ENCODE peak calls at places on chromosomes 13 and 19, in nine cellular contexts. P, S, V, G, D, W, B, J and R are unnamed samples.

GRCh38 chr13:85603735-85604134 is 195.5 kb downstream of the SLITRK6 start:
- DNase-seq in P (no peak), S (no peak), V (no peak), G (no peak), D (no peak), W (no peak), B (no peak), J (no peak), R (no peak)

GRCh38 chr19:53966931-53967330 is 4.2 kb downstream of the CACNG8 start:
- DNase-seq in P (no peak), S (no peak), V (no peak), G (no peak), D (no peak), W (no peak), B (no peak), J (no peak), R (no peak)

GRCh38 chr13:29362849-29363604 is 232.5 kb downstream of the SLC7A1 start:
- DNase-seq in P (peak; percentile 88), S (peak; percentile 58), V (peak; percentile 62), G (no peak), D (peak; percentile 43), W (no peak), B (peak; percentile 22), J (peak; percentile 15), R (peak; percentile 74)

GRCh38 chr13:41139296-41139966 is 6.8 kb upstream of the KBTBD6 start:
- DNase-seq in P (no peak), S (no peak), V (no peak), G (no peak), D (no peak), W (no peak), B (no peak), J (no peak), R (no peak)

GRCh38 chr13:112894673-112895481 is 74.1 kb upstream of the MCF2L start:
- DNase-seq in P (peak; percentile 87), S (no peak), V (no peak), G (peak; percentile 81), D (peak; percentile 41), W (no peak), B (no peak), J (no peak), R (no peak)

GRCh38 chr19:6588508-6589345 is 2.2 kb downstream of the CD70 start:
- DNase-seq in P (no peak), S (no peak), V (no peak), G (no peak), D (no peak), W (no peak), B (no peak), J (no peak), R (no peak)

GRCh38 chr19:10061717-10062310 is 24.3 kb upstream of the SHFL start:
- DNase-seq in P (peak; percentile 86), S (no peak), V (no peak), G (no peak), D (no peak), W (no peak), B (no peak), J (no peak), R (no peak)

GRCh38 chr13:31038834-31039552 is 106.5 kb downstream of the TEX26 start:
- DNase-seq in P (no peak), S (no peak), V (no peak), G (no peak), D (no peak), W (no peak), B (no peak), J (no peak), R (no peak)

GRCh38 chr13:36428083-36428482 is 4.2 kb upstream of the CCNA1 start:
- DNase-seq in P (no peak), S (no peak), V (no peak), G (no peak), D (no peak), W (no peak), B (no peak), J (no peak), R (no peak)

GRCh38 chr13:48244159-48244558 is 11.2 kb downstream of the ITM2B start:
- DNase-seq in P (no peak), S (no peak), V (no peak), G (no peak), D (no peak), W (no peak), B (no peak), J (no peak), R (no peak)

GRCh38 chr19:13986348-13986904 is 19.7 kb downstream of the RFX1 start:
- DNase-seq in P (peak; percentile 92), S (peak; percentile 77), V (peak; percentile 90), G (peak; percentile 96), D (no peak), W (peak; percentile 93), B (peak; percentile 74), J (peak; percentile 91), R (peak; percentile 93)

GRCh38 chr19:6161271-6161850 is 25.9 kb downstream of the ACSBG2 start:
- DNase-seq in P (peak; percentile 72), S (peak; percentile 67), V (peak; percentile 7), G (peak; percentile 76), D (peak; percentile 13), W (no peak), B (peak; percentile 17), J (peak; percentile 39), R (no peak)

GRCh38 chr13:99352351-99353271 is 45.4 kb upstream of the GPR183 start:
- DNase-seq in P (peak; percentile 38), S (no peak), V (no peak), G (no peak), D (no peak), W (no peak), B (no peak), J (no peak), R (no peak)
- H3K36me3 ChIP-seq in P (peaks cover 66% of the 10 kb centered on the region), S (no peaks in the 10 kb centered on the region), V (no peaks in the 10 kb centered on the region), G (peaks cover 10% of the 10 kb centered on the region), D (peaks cover 10% of the 10 kb centered on the region), W (peaks cover 29% of the 10 kb centered on the region), B (no peaks in the 10 kb centered on the region), J (peaks cover 52% of the 10 kb centered on the region), R (peaks cover 21% of the 10 kb centered on the region)

DNA sequence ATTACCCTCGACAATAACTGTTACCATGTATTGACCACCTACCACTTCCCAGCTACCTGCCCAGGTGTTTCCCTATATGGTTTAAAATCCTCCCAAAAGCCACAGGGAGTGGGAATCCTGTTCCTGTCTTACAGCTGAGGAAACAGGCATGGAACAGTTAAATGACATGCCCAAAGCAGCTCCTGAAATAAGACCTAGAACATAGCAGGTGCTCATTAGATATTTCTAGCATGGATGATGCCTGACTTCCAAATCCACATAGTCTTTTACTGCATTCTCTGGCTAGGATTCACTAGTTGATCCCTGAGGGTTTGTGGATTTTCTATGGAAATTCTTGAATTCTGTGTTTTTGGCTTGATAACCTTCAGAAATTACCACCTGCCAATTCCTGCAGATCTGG is 13.0 kb downstream of the KCNN4 start:
- DNase-seq in P (no peak), S (no peak), V (no peak), G (no peak), D (no peak), W (no peak), B (no peak), J (no peak), R (no peak)
- H3K27ac ChIP-seq in P (no peak overlapping the region), S (no peak overlapping the region), V (no peak overlapping the region), G (no peak overlapping the region), D (no peak overlapping the region), W (no peak overlapping the region), B (no peak overlapping the region), J (no peak overlapping the region), R (no peak overlapping the region)

GRCh38 chr19:2041686-2042484 is 9.2 kb downstream of the MKNK2 start:
- DNase-seq in P (peak; percentile 99), S (peak; percentile 97), V (peak; percentile 83), G (peak; percentile 100), D (no peak), W (peak; percentile 99), B (peak; percentile 99), J (peak; percentile 97), R (peak; percentile 94)
- H3K36me3 ChIP-seq in P (peaks cover 46% of the 10 kb centered on the region), S (no peaks in the 10 kb centered on the region), V (peaks cover 4% of the 10 kb centered on the region), G (peaks cover 3% of the 10 kb centered on the region), D (peaks cover 21% of the 10 kb centered on the region), W (peaks cover 67% of the 10 kb centered on the region), B (no peaks in the 10 kb centered on the region), J (peaks cover 59% of the 10 kb centered on the region), R (peaks cover 75% of the 10 kb centered on the region)

DNA sequence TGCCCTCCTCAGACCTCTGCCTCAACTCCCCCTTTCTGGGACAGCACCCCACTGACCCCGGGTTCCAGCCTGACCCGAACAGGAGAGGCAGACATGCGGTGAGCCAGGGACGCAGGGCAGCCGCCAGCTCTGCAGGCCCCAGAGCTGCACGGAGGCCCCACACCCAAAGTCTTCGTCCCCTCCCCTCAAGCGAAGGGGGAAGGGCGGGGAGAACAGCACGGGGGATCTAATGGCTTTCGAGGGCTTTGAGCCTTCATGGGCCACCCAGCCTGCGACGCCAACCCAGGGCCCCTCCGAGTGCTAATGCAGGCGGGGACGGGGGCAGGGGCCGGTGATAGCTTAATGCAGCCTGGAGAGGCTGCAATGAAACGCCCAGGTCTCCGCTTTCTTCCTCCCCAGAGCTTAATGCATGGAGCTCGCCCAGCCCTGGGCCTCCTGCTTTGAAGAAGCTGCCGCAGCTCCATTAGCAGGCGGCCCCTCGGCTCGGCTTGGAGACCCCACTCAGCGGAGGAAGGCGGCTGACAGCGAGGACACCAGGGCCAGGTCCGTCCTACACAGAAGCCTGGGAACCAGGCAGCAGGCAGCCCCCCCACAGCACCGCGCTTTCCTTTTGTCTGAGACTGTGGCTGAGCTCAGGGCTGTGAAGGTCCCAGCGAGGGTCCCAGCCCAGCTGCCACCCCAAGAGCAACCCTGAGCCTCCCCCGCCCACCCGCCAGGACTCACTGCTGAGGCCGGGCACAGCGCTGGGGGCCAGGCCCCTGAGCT is 7.3 kb upstream of the ATP8B3 start:
- DNase-seq in P (no peak), S (no peak), V (no peak), G (no peak), D (no peak), W (no peak), B (no peak), J (no peak), R (no peak)
- H3K27ac ChIP-seq in P (peak overlapping the region; percentile 49), S (no peak overlapping the region), V (no peak overlapping the region), G (no peak overlapping the region), D (no peak overlapping the region), W (no peak overlapping the region), B (no peak overlapping the region), J (no peak overlapping the region), R (no peak overlapping the region)

GRCh38 chr13:91353494-91353893 is 6.0 kb downstream of the MIR17HG start:
- DNase-seq in P (no peak), S (no peak), V (no peak), G (no peak), D (no peak), W (no peak), B (no peak), J (no peak), R (no peak)

GRCh38 chr13:91355826-91356710 is 8.6 kb downstream of the MIR17HG start:
- DNase-seq in P (no peak), S (no peak), V (no peak), G (no peak), D (no peak), W (no peak), B (no peak), J (no peak), R (no peak)

GRCh38 chr13:91356919-91357612 is 9.6 kb downstream of the MIR17HG start:
- DNase-seq in P (no peak), S (no peak), V (no peak), G (no peak), D (no peak), W (no peak), B (no peak), J (no peak), R (no peak)

GRCh38 chr13:91357613-91358383 is 10.3 kb downstream of the MIR17HG start:
- DNase-seq in P (no peak), S (no peak), V (no peak), G (no peak), D (no peak), W (no peak), B (no peak), J (no peak), R (no peak)

GRCh38 chr13:91355099-91355825 is 7.8 kb downstream of the MIR17HG start:
- DNase-seq in P (no peak), S (no peak), V (no peak), G (no peak), D (no peak), W (no peak), B (no peak), J (no peak), R (no peak)
- H3K36me3 ChIP-seq in P (peaks cover 75% of the 10 kb centered on the region), S (no peaks in the 10 kb centered on the region), V (peaks cover 60% of the 10 kb centered on the region), G (no peaks in the 10 kb centered on the region), D (peaks cover 9% of the 10 kb centered on the region), W (peaks cover 57% of the 10 kb centered on the region), B (no peaks in the 10 kb centered on the region), J (peaks cover 64% of the 10 kb centered on the region), R (peaks cover 5% of the 10 kb centered on the region)